ENCODE peak calls at places on chromosome 15, in seven cellular contexts. C is H9, B is neuronal stem cell, U is mesendoderm, H is IMR-90, K is trophoblast cell, G is mesenchymal stem cell. N is an unnamed sample.

GRCh38 chr15:57334257-57334656 is 42.0 kb upstream of the CGNL1 start:
- DNase-seq in C (no peak), B (no peak), U (peak), H (peak), K (no peak), G (peak), N (no peak)

GRCh38 chr15:25892126-25892525 is 29.0 kb upstream of the ATP10A start:
- DNase-seq in C (no peak), B (no peak), U (no peak), H (peak), K (peak), G (no peak), N (no peak)

GRCh38 chr15:85104584-85104983 is 122.9 kb downstream of the PDE8A start:
- DNase-seq in C (no peak), B (no peak), U (no peak), H (no peak), K (no peak), G (no peak), N (no peak)

GRCh38 chr15:96388673-96389072 is 58.2 kb downstream of the NR2F2 start:
- DNase-seq in C (no peak), B (no peak), U (no peak), H (no peak), K (no peak), G (no peak), N (no peak)

GRCh38 chr15:62549345-62549970 is 384.4 kb upstream of the C2CD4B start:
- DNase-seq in C (no peak), B (no peak), U (peak), H (peak), K (peak), G (peak), N (no peak)

GRCh38 chr15:94177112-94177511 is 54.2 kb upstream of the MCTP2 start:
- DNase-seq in C (no peak), B (no peak), U (no peak), H (peak), K (peak), G (peak), N (no peak)

GRCh38 chr15:64583519-64583918 is 123.1 kb downstream of the ZNF609 start:
- DNase-seq in C (no peak), B (no peak), U (no peak), H (no peak), K (no peak), G (no peak), N (no peak)

GRCh38 chr15:23372284-23372683 is 17.7 kb downstream of the GOLGA8S start:
- DNase-seq in C (no peak), B (no peak), U (peak), H (no peak), K (no peak), G (peak), N (no peak)

GRCh38 chr15:70382009-70382749 is 284.5 kb upstream of the TLE3 start:
- DNase-seq in C (no peak), B (no peak), U (no peak), H (no peak), K (no peak), G (no peak), N (no peak)

GRCh38 chr15:25268166-25268565 is 170.7 kb downstream of the UBE3A start:
- DNase-seq in C (no peak), B (no peak), U (peak), H (no peak), K (no peak), G (no peak), N (no peak)

GRCh38 chr15:99435138-99435695 is 130.6 kb upstream of the MEF2A start:
- DNase-seq in C (no peak), B (no peak), U (no peak), H (no peak), K (no peak), G (no peak), N (no peak)

GRCh38 chr15:101309436-101310162 is 14.6 kb upstream of the SNRPA1 start:
- DNase-seq in C (peak), B (no peak), U (no peak), H (no peak), K (no peak), G (no peak), N (no peak)

GRCh38 chr15:27579738-27580137 is 519.4 kb downstream of the OCA2 start:
- DNase-seq in C (no peak), B (no peak), U (no peak), H (no peak), K (no peak), G (no peak), N (no peak)

GRCh38 chr15:100330629-100331215 is 11.1 kb downstream of the ADAMTS17 start:
- DNase-seq in C (peak), B (no peak), U (no peak), H (no peak), K (no peak), G (no peak), N (no peak)

GRCh38 chr15:48281674-48282073 is 49.6 kb upstream of the DUT start:
- DNase-seq in C (no peak), B (no peak), U (no peak), H (peak), K (no peak), G (peak), N (no peak)

GRCh38 chr15:89556413-89557262 is 18.6 kb upstream of the TICRR start:
- DNase-seq in C (peak), B (peak), U (peak), H (peak), K (peak), G (peak), N (peak)

GRCh38 chr15:33160581-33161165 is 33.8 kb downstream of the FMN1 start:
- DNase-seq in C (no peak), B (no peak), U (no peak), H (no peak), K (no peak), G (no peak), N (no peak)

GRCh38 chr15:45637552-45638033 is 2.8 kb downstream of the SQOR start:
- DNase-seq in C (no peak), B (no peak), U (no peak), H (peak), K (no peak), G (peak), N (no peak)

GRCh38 chr15:37109952-37110630 is 9.7 kb upstream of the MEIS2 start:
- DNase-seq in C (peak), B (no peak), U (no peak), H (no peak), K (no peak), G (peak), N (peak)

GRCh38 chr15:25172691-25173090 is 217.9 kb downstream of the SNRPN start:
- DNase-seq in C (no peak), B (no peak), U (no peak), H (no peak), K (no peak), G (no peak), N (no peak)

DNA sequence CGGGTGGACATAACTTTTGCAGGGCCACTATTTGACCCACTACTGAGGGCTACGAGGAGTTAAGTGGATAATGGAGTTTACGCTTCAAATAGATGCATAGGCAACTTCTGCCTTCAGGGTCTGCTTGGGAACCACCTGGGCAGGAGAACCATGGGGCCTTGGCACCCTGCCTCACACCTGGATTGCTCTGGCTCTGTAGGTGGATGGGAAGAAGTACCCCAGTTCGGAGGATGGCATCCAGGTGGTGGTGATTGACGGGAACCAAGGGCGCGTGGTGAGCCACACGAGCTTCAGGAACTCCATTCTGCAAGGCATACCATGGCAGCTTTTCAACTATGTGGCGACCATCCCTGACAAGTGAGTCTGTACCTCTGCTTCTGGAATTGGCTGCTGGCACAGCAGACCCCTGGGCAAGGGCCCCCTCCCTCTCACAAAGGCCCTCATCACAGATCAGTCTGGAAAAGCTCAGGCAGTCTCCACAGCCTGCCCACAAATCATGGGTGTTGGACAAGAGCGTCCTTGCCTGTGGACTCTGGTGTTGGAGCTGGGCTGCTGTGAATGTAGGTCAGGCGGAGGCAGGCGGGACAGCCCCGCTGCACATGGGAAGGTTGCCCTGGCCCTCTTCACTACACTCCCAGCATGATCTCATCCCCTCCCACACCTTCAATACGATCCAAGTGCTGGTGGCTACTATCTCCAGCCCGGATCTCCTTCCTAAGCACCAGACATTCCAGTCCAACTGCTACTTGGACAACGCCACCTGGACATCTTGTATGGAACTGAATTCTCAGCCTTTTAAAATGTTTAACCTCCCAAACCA is 46.7 kb downstream of the MESD start:
- DNase-seq in C (no peak), B (no peak), U (no peak), H (peak), K (peak), G (no peak), N (no peak)
- H4K8ac ChIP-seq in C (no peak), B (no peak), U (no peak), H (no peak), K (no peak), G (no peak), N (peak)

DNA sequence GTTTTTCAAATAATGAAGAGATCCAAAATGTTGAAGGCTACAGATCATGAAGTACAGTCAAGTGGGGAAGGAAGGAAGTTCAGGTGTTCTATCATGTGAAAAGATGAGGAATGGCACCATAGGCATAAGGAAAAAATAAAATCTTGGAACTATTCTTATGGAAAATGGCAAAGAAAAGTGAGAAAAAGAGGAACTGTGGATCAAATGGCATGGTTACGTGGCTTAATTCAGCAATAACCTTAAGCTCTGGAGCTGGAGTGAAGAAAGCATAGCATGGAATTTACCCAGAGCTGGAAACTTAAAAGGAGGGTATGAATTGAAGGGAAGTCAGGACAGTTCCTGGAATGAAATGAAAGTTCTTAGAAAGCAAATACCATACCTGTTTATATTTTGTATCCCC is 14.4 kb downstream of the ETFA start:
- DNase-seq in C (no peak), B (no peak), U (no peak), H (no peak), K (no peak), G (no peak), N (no peak)
- H3K18ac ChIP-seq in C (no peak), B (no peak), U (no peak), H (no peak), K (no peak), G (no peak), N (no peak)

GRCh38 chr15:29728418-29728817 is 93.8 kb downstream of the TJP1 start:
- DNase-seq in C (no peak), B (no peak), U (no peak), H (no peak), K (no peak), G (no peak), N (no peak)
- H4K8ac ChIP-seq in C (no peak), B (no peak), U (no peak), H (no peak), K (no peak), G (no peak), N (no peak)

GRCh38 chr15:34361278-34361677 is 5.7 kb downstream of the LPCAT4 start:
- DNase-seq in C (no peak), B (no peak), U (no peak), H (no peak), K (no peak), G (no peak), N (no peak)

GRCh38 chr15:34359416-34359815 is 7.6 kb downstream of the LPCAT4 start:
- DNase-seq in C (no peak), B (no peak), U (no peak), H (no peak), K (no peak), G (no peak), N (no peak)

GRCh38 chr15:34364041-34364440 is 3.0 kb downstream of the LPCAT4 start:
- DNase-seq in C (no peak), B (no peak), U (no peak), H (no peak), K (no peak), G (no peak), N (no peak)

GRCh38 chr15:34360298-34360697 is 6.7 kb downstream of the LPCAT4 start:
- DNase-seq in C (no peak), B (no peak), U (peak), H (no peak), K (peak), G (no peak), N (no peak)

DNA sequence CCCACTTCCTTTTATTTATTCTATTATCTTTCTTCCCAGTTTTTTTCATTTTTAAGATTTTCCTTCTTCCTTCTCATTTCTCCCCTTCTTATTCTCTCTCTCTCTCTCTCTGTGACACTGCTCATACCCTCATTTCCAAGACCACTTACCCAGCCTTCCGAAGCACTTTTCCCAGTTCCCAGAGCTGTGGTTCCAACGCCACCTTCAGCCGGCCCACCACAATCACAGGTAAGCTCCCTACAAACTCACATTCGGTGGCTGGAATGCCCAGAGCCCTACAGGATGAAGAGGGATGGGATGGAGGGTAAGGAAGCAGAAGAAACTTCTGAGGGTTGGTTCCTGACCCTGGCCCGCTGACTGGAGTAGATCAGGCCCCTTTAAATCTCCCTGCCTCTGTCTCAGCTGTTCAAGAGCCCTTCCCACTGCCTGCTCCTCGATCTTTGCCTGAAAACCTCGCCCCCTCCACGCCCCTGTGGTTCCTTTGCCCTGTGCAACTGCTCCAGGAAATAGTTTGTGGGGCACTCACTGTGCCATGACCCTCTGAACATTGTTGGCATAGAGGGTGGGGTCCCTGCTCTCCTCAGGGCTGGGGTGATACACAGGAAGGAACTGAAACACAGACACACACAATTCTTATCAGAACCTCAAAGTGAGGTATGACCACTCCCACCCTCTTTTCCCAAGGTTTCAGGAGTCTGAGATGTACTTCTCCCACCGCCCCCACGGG is 4.8 kb downstream of the LPCAT4 start:
- DNase-seq in C (no peak), B (no peak), U (no peak), H (no peak), K (no peak), G (no peak), N (no peak)
- H3K18ac ChIP-seq in C (no peak), B (no peak), U (no peak), H (no peak), K (no peak), G (no peak), N (no peak)

GRCh38 chr15:78626611-78627010 is 5.8 kb upstream of the CHRNA3 start:
- DNase-seq in C (no peak), B (no peak), U (no peak), H (no peak), K (no peak), G (no peak), N (no peak)

GRCh38 chr15:78629716-78630065 is 8.9 kb upstream of the CHRNA3 start:
- DNase-seq in C (no peak), B (no peak), U (no peak), H (no peak), K (no peak), G (no peak), N (no peak)

GRCh38 chr15:78629031-78629715 is 8.4 kb upstream of the CHRNA3 start:
- DNase-seq in C (no peak), B (no peak), U (no peak), H (no peak), K (no peak), G (no peak), N (no peak)

GRCh38 chr15:78625621-78626280 is 5.0 kb upstream of the CHRNA3 start:
- DNase-seq in C (no peak), B (no peak), U (no peak), H (no peak), K (no peak), G (no peak), N (no peak)

GRCh38 chr15:78628227-78628626 is 7.4 kb upstream of the CHRNA3 start:
- DNase-seq in C (no peak), B (no peak), U (no peak), H (no peak), K (no peak), G (no peak), N (peak)
- H4K8ac ChIP-seq in C (no peak), B (no peak), U (no peak), H (no peak), K (no peak), G (no peak), N (no peak)

DNA sequence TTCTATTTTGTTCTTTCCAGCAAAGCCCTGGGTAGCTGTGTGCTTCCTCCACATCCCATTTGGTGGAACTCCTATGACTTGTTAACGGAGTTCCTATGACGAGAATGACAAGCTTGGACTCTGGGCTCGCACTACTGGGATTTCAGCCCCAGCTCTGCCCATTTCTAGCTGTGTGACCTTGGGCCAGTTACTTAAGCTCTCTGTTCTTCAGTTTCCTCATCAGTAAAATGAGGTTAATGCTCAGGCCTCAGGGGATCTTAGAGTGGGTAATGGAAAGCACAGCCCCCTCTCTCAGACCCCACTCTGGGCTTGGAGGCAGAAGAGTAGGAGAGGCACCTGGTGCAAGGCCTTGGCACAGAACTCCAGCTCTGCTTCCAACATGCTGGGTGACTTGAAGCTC is 123.1 kb downstream of the SMAD6 start:
- DNase-seq in C (no peak), B (no peak), U (no peak), H (no peak), K (no peak), G (no peak), N (no peak)
- H3K18ac ChIP-seq in C (no peak), B (no peak), U (no peak), H (no peak), K (no peak), G (no peak), N (no peak)

GRCh38 chr15:52922871-52923270 is 132.7 kb upstream of the ONECUT1 start:
- DNase-seq in C (no peak), B (no peak), U (no peak), H (no peak), K (no peak), G (no peak), N (no peak)
- H4K8ac ChIP-seq in C (no peak), B (no peak), U (no peak), H (no peak), K (no peak), G (no peak), N (no peak)

GRCh38 chr15:82838096-82838735 is 28.8 kb downstream of the WHAMM start:
- DNase-seq in C (no peak), B (no peak), U (no peak), H (no peak), K (no peak), G (no peak), N (no peak)
- H3K18ac ChIP-seq in C (no peak), B (no peak), U (no peak), H (no peak), K (no peak), G (no peak), N (no peak)

GRCh38 chr15:91890614-91891013 is 37.1 kb downstream of the SLCO3A1 start:
- DNase-seq in C (no peak), B (no peak), U (no peak), H (peak), K (no peak), G (no peak), N (peak)
- H4K8ac ChIP-seq in C (no peak), B (no peak), U (no peak), H (no peak), K (no peak), G (no peak), N (no peak)